ENCODE peak calls at places on chromosome 22, in six cellular contexts. X is AG10803; L is H9; P is CD8-positive, alpha-beta T cell; S is AG09309; V is astrocyte of the spinal cord. B is an unnamed sample.

GRCh38 chr22:46612904-46613605 is 7.1 kb upstream of the GRAMD4 start:
- DNase-seq in X (no peak), P (no peak), L (no peak), S (no peak), V (no peak), B (no peak)

GRCh38 chr22:43098356-43098755 is 9.2 kb upstream of the TTLL1 start:
- DNase-seq in X (no peak), V (no peak), P (no peak), L (no peak), S (no peak), B (no peak)

GRCh38 chr22:49564666-49565515 is 262.8 kb downstream of the BRD1 start:
- DNase-seq in P (no peak), X (no peak), L (peak), V (no peak), S (no peak), B (no peak)

GRCh38 chr22:19822301-19823117 is 32.2 kb downstream of the GNB1L start:
- DNase-seq in L (peak), V (no peak), P (no peak), X (no peak), S (no peak), B (no peak)

GRCh38 chr22:47168900-47169800 is 406.7 kb downstream of the TBC1D22A start:
- DNase-seq in X (no peak), P (no peak), V (no peak), S (no peak), L (peak), B (no peak)

GRCh38 chr22:22348127-22348814 is 103.7 kb downstream of the VPREB1 start:
- DNase-seq in S (no peak), P (no peak), L (peak), X (no peak), V (no peak), B (no peak)

GRCh38 chr22:48182036-48182435 is 1419.6 kb downstream of the TBC1D22A start:
- DNase-seq in V (no peak), S (no peak), X (no peak), P (no peak), L (peak), B (peak)

GRCh38 chr22:27637604-27638003 is 164.0 kb downstream of the MN1 start:
- DNase-seq in L (no peak), P (no peak), V (peak), X (peak), S (no peak), B (no peak)

GRCh38 chr22:37431811-37432707 is 4.8 kb upstream of the ELFN2 start:
- DNase-seq in L (no peak), V (peak), S (peak), X (peak), P (no peak), B (no peak)

GRCh38 chr22:46063861-46064235 is 86.5 kb upstream of the PPARA start:
- DNase-seq in L (no peak), X (no peak), V (no peak), P (no peak), S (no peak), B (no peak)

GRCh38 chr22:29152381-29153138 is 53.1 kb upstream of the EMID1 start:
- DNase-seq in L (peak), S (no peak), V (peak), X (no peak), P (no peak), B (no peak)

GRCh38 chr22:46793497-46793896 is 31.0 kb downstream of the TBC1D22A start:
- DNase-seq in V (no peak), L (no peak), X (no peak), S (no peak), P (no peak), B (no peak)

DNA sequence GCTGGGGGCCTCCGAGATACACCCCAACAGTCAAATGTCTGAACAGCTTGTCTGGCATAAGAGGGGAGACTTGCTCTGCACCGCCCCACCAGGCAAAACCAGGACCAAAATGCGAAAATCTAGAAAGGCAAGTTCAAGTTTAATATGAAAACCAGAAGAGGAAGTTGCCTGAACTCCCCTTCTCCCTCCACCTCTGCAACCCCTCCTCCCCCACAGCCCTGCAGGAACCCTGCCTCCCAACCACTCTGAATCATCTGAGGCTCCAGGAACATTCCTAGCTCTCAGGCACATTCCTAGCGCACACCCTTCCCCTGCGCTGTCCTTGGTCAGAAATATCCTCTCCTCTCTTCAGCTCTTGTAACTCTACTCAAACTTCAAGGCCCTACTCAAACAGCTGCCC is 36.7 kb downstream of the ISX start:
- DNase-seq in S (no peak), P (no peak), L (peak), X (peak), V (no peak), B (peak)
- TF ChIP-seq CTCF in S (no peak), P (no peak), L (no peak), X (no peak), V (no peak), B (no peak)

GRCh38 chr22:24516301-24516737 is 21.2 kb downstream of the UPB1 start:
- DNase-seq in L (peak), V (peak), X (peak), P (no peak), S (peak), B (no peak)
- TF ChIP-seq CTCF in L (no peak), V (peak), X (peak), P (no peak), S (no peak), B (no peak)

DNA sequence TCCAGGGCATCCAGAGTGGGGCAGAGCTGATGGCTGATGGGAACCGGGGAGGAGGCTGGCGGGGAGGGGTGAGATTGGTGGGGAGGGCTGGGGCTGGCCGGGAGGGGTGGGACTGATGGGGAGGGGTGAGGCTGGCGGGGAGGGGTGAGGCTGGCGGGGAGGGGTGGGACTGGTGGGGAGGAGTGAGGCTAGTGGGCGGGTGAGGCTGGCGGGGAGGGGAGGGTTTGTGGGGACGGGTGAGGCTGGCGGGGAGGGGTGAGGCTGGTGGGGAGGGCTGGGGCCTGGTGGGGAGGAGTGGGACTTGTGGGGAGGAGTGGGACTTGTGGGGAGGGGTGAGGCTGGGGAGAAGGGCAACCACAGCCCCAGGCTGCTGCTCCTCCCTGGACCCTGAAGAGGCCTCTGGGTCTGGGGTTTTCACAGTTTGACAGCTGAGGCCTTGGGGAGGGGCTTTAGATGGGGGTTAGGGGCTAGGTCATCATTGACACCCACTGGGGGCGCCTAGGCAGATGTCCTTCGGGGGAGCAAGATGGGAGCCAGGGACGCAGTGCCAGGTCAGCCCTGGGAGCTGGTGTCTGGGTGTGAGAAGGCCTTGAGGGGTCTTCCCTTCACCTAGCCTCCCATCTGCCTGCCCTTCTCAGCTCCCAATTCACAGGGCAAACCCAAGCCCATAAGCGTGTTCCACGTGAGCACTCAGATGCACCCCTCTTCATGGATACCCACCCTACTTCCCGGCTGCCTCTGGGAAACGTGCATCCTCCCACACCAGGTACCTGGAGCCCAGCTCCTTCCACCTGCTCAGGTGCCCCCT is 26.7 kb downstream of the PARVG start:
- DNase-seq in P (no peak), S (no peak), L (no peak), V (no peak), X (no peak), B (no peak)
- TF ChIP-seq CTCF in P (no peak), S (no peak), L (no peak), V (no peak), X (no peak), B (no peak)

DNA sequence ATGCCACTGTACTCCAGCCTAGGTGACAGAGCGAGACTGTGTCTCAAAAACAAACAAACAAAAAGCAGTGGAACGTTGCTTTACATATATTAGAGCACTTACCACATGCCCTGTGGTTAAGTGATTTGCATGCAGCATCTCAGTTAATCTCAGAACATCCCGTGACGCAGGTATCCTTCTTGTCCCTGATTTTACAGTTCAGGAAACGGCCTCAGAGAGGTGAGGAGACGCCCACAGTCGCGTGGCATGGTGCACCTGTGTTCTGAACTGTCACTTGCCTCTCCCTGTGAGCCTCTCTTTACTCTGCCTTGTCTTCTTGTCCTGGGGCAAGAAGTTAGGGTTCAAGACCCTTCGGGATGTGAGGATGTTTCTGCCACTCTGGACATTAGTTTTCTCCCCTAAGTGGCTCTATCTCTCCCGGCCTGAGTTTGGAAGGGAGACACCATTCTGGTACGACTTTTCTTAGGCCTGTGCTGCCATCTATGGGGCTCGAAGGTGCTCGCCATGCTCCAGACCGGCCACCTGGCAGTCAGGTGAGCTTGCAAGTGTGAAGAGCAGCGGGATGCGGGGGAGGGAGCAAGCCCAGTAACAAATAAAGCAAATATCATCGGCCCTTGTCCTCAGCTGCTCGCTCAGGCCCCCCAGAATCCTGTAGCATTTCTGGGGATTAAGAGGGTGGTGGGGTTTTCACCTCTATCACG is 25.6 kb downstream of the YWHAH start:
- DNase-seq in L (peak), P (peak), X (peak), V (peak), S (no peak), B (peak)
- TF ChIP-seq CTCF in L (peak), P (no peak), X (peak), V (peak), S (peak), B (no peak)

GRCh38 chr22:39959640-39960447 is at the start of gene TMA7B:
- DNase-seq in X (peak), P (no peak), L (peak), V (peak), S (no peak), B (peak)
- TF ChIP-seq CTCF in X (peak), P (no peak), L (peak), V (peak), S (peak), B (peak)